ENCODE peak calls at places on chromosome 16, in eight cellular contexts. One of them, this sample, is unnamed.

GRCh38 chr16:29744541-29745101 is 1.2 kb downstream of the C16orf54 start:
- DNase-seq in omental fat pad: no peak
- DNase-seq in activated T-helper 1 cell treated with anti-CD3 and anti-CD28 coated beads, Interleukin-2, amount 50 U/mL, for 16 hours: no peak
- DNase-seq in hepatocyte: no peak
- DNase-seq in SK-N-DZ: no peak
- DNase-seq in hippocampal formation: no peak
- DNase-seq in activated T-cell treated with anti-CD3 and anti-CD28 coated beads for 1 hour: no peak
- DNase-seq in HFFc6: no peak
- DNase-seq in this sample: no peak

GRCh38 chr16:22098538-22099255 is 6.4 kb downstream of the VWA3A start:
- DNase-seq in hippocampal formation: no peak
- DNase-seq in omental fat pad: no peak
- DNase-seq in SK-N-DZ: peak
- DNase-seq in HFFc6: peak
- DNase-seq in hepatocyte: peak
- DNase-seq in activated T-cell treated with anti-CD3 and anti-CD28 coated beads for 1 hour: no peak
- DNase-seq in activated T-helper 1 cell treated with anti-CD3 and anti-CD28 coated beads, Interleukin-2, amount 50 U/mL, for 16 hours: no peak
- DNase-seq in this sample: no peak

GRCh38 chr16:6258056-6258455 is 1074.6 kb upstream of the RBFOX1 start:
- DNase-seq in activated T-cell treated with anti-CD3 and anti-CD28 coated beads for 1 hour: no peak
- DNase-seq in hippocampal formation: no peak
- DNase-seq in SK-N-DZ: no peak
- DNase-seq in hepatocyte: no peak
- DNase-seq in activated T-helper 1 cell treated with anti-CD3 and anti-CD28 coated beads, Interleukin-2, amount 50 U/mL, for 16 hours: no peak
- DNase-seq in omental fat pad: no peak
- DNase-seq in HFFc6: no peak
- DNase-seq in this sample: no peak

GRCh38 chr16:57335361-57335760 is 23.2 kb upstream of the CCL22 start:
- DNase-seq in HFFc6: no peak
- DNase-seq in hepatocyte: no peak
- DNase-seq in omental fat pad: no peak
- DNase-seq in hippocampal formation: no peak
- DNase-seq in activated T-cell treated with anti-CD3 and anti-CD28 coated beads for 1 hour: no peak
- DNase-seq in activated T-helper 1 cell treated with anti-CD3 and anti-CD28 coated beads, Interleukin-2, amount 50 U/mL, for 16 hours: no peak
- DNase-seq in SK-N-DZ: no peak
- DNase-seq in this sample: no peak

GRCh38 chr16:11134722-11135121 is 121.3 kb downstream of the SOCS1 start:
- DNase-seq in HFFc6: no peak
- DNase-seq in hippocampal formation: no peak
- DNase-seq in hepatocyte: no peak
- DNase-seq in omental fat pad: no peak
- DNase-seq in SK-N-DZ: no peak
- DNase-seq in activated T-helper 1 cell treated with anti-CD3 and anti-CD28 coated beads, Interleukin-2, amount 50 U/mL, for 16 hours: no peak
- DNase-seq in activated T-cell treated with anti-CD3 and anti-CD28 coated beads for 1 hour: no peak
- DNase-seq in this sample: no peak

GRCh38 chr16:52035406-52035805 is 511.5 kb downstream of the TOX3 start:
- DNase-seq in activated T-helper 1 cell treated with anti-CD3 and anti-CD28 coated beads, Interleukin-2, amount 50 U/mL, for 16 hours: no peak
- DNase-seq in SK-N-DZ: no peak
- DNase-seq in hippocampal formation: no peak
- DNase-seq in activated T-cell treated with anti-CD3 and anti-CD28 coated beads for 1 hour: no peak
- DNase-seq in HFFc6: no peak
- DNase-seq in hepatocyte: no peak
- DNase-seq in omental fat pad: no peak
- DNase-seq in this sample: no peak

GRCh38 chr16:83609178-83609577 is 198.6 kb upstream of the HSBP1 start:
- DNase-seq in omental fat pad: no peak
- DNase-seq in activated T-cell treated with anti-CD3 and anti-CD28 coated beads for 1 hour: no peak
- DNase-seq in activated T-helper 1 cell treated with anti-CD3 and anti-CD28 coated beads, Interleukin-2, amount 50 U/mL, for 16 hours: no peak
- DNase-seq in SK-N-DZ: no peak
- DNase-seq in HFFc6: no peak
- DNase-seq in hepatocyte: no peak
- DNase-seq in hippocampal formation: no peak
- DNase-seq in this sample: no peak

GRCh38 chr16:76574651-76575050 is 297.4 kb downstream of the CNTNAP4 start:
- DNase-seq in hippocampal formation: no peak
- DNase-seq in omental fat pad: no peak
- DNase-seq in activated T-helper 1 cell treated with anti-CD3 and anti-CD28 coated beads, Interleukin-2, amount 50 U/mL, for 16 hours: no peak
- DNase-seq in hepatocyte: peak
- DNase-seq in activated T-cell treated with anti-CD3 and anti-CD28 coated beads for 1 hour: no peak
- DNase-seq in SK-N-DZ: no peak
- DNase-seq in HFFc6: no peak
- DNase-seq in this sample: no peak